ENCODE peak calls at places on chromosomes 12 and 14, in ten cellular contexts. E is sigmoid colon, G is breast epithelium, F is Peyer's patch, D is H54, W is upper lobe of left lung, X is GM12892, T is heart left ventricle, Z is ovary, L is HepG2. U is an unnamed sample.

GRCh38 chr12:10584415-10584814 is 29.0 kb downstream of the MAGOHB start:
- DNase-seq in E (no peak), G (no peak), F (no peak), D (no peak), W (no peak), X (no peak), T (no peak), Z (no peak), L (no peak), U (no peak)

GRCh38 chr12:12582895-12583303 is 20.2 kb upstream of the DUSP16 start:
- DNase-seq in E (no peak), G (no peak), F (no peak), D (no peak), W (peak; percentile 60), X (peak; percentile 41), T (no peak), Z (no peak), L (peak; percentile 71), U (no peak)

GRCh38 chr12:131786331-131786730 is 41.9 kb upstream of the MMP17 start:
- DNase-seq in E (no peak), G (no peak), F (peak; percentile 44), D (no peak), W (no peak), X (no peak), T (no peak), Z (no peak), L (no peak), U (no peak)

GRCh38 chr14:30966415-30967363 is 58.8 kb upstream of the AP4S1 start:
- DNase-seq in E (no peak), G (no peak), F (no peak), D (peak; percentile 34), W (no peak), X (no peak), T (no peak), Z (no peak), L (no peak), U (no peak)

GRCh38 chr12:117574655-117575054 is 213.2 kb upstream of the NOS1 start:
- DNase-seq in E (no peak), G (no peak), F (no peak), D (no peak), W (no peak), X (no peak), T (no peak), Z (no peak), L (no peak), U (no peak)

GRCh38 chr14:69999246-69999645 is 120.0 kb downstream of the SMOC1 start:
- DNase-seq in E (no peak), G (peak; percentile 56), F (no peak), D (peak; percentile 28), W (no peak), X (no peak), T (no peak), Z (no peak), L (no peak), U (no peak)

GRCh38 chr14:51873221-51873893 is 12.9 kb downstream of the GNG2 start:
- DNase-seq in E (no peak), G (no peak), F (no peak), D (peak; percentile 18), W (no peak), X (peak; percentile 23), T (no peak), Z (no peak), L (no peak), U (no peak)

GRCh38 chr12:28023156-28023887 is 50.8 kb upstream of the PTHLH start:
- DNase-seq in E (no peak), G (no peak), F (no peak), D (peak; percentile 30), W (no peak), X (no peak), T (no peak), Z (no peak), L (peak; percentile 20), U (no peak)

GRCh38 chr12:92002673-92003382 is 142.8 kb downstream of the BTG1 start:
- DNase-seq in E (no peak), G (no peak), F (no peak), D (no peak), W (no peak), X (no peak), T (no peak), Z (peak; percentile 10), L (peak; percentile 4), U (no peak)

GRCh38 chr14:79467837-79468236 is 743.5 kb downstream of the DIO2 start:
- DNase-seq in E (no peak), G (no peak), F (no peak), D (no peak), W (no peak), X (no peak), T (no peak), Z (no peak), L (no peak), U (no peak)

GRCh38 chr12:3770891-3771290 is 18.0 kb upstream of the CRACR2A start:
- DNase-seq in E (no peak), G (no peak), F (no peak), D (no peak), W (no peak), X (no peak), T (no peak), Z (no peak), L (no peak), U (no peak)

GRCh38 chr14:72851660-72852059 is 42.2 kb downstream of the DPF3 start:
- DNase-seq in E (no peak), G (no peak), F (no peak), D (no peak), W (no peak), X (no peak), T (no peak), Z (no peak), L (no peak), U (no peak)

GRCh38 chr14:35285168-35285990 is 6.8 kb upstream of the PSMA6 start:
- DNase-seq in E (no peak), G (no peak), F (no peak), D (no peak), W (peak; percentile 33), X (peak; percentile 39), T (no peak), Z (no peak), L (no peak), U (no peak)
- TF ChIP-seq POLR2A in E (no peak), G (no peak), F (no peak), D (no peak), W (no peak), X (no peak), T (no peak), Z (no peak), L (no peak), U (no peak)

GRCh38 chr14:74495356-74495755 is 1.8 kb downstream of the ISCA2 start:
- DNase-seq in E (no peak), G (no peak), F (no peak), D (no peak), W (no peak), X (no peak), T (no peak), Z (no peak), L (no peak), U (no peak)

GRCh38 chr14:74491952-74492351 is 1.2 kb downstream of the NPC2 start:
- DNase-seq in E (no peak), G (no peak), F (no peak), D (no peak), W (peak; percentile 42), X (no peak), T (no peak), Z (no peak), L (peak; percentile 60), U (no peak)

GRCh38 chr14:74488788-74489397 is 4.2 kb downstream of the NPC2 start:
- DNase-seq in E (no peak), G (no peak), F (no peak), D (peak; percentile 39), W (no peak), X (no peak), T (no peak), Z (no peak), L (no peak), U (no peak)

GRCh38 chr14:74493343-74494261 is at the start of gene ISCA2:
- DNase-seq in E (peak; percentile 100), G (peak; percentile 100), F (peak; percentile 100), D (peak; percentile 83), W (peak; percentile 100), X (peak; percentile 97), T (peak; percentile 100), Z (peak; percentile 99), L (peak; percentile 98), U (peak; percentile 99)

DNA sequence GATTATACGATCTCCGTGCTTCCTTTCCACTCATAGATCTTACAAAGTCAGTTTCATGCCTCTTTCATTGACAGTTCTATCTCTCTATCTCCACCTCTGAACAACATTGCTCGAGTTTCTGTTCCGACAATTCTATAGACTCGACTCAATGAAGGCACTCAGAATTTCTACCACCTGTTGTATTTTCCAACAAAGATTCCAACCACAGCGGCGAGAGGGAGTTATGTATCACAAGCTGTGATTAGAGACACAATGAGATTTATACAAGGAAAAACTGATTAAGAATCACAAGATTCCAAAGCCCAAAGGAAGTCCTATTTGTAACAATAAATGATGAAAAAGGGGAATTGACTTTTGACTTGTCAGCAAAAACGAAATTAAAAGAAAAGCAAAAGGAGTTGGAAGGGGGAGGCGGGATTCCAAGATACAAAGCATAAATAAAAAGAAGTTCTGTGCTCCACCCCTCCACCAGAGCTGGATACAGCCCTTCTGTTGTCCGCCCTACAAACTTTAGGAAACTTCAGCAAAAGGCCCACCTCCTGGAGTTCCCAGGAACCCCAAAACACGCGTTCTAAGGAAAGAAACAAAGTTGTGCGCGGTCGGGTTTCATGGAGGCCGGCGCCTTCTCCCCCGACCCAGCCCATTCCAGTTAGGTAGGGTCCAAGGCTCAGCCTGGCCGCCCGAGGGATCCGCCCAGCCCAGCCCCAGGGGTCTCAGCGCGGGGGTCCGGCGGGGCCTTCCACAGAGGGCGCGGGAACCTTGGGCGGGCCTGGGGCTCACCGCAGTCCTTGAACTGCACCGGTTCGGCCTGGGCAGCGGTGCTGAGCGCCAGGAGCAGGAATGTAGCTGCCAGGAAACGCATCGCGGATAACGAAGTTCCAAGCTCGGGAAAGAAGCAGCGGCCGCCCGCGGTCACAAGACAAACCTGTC is at the start of gene NPC2:
- DNase-seq in E (no peak), G (no peak), F (no peak), D (no peak), W (no peak), X (no peak), T (no peak), Z (no peak), L (no peak), U (no peak)
- TF ChIP-seq POLR2A in E (peak; percentile 55), G (peak; percentile 42), F (peak; percentile 63), D (peak; percentile 39), W (no peak), X (no peak), T (no peak), Z (peak; percentile 62), L (peak; percentile 81), U (peak; percentile 68)

DNA sequence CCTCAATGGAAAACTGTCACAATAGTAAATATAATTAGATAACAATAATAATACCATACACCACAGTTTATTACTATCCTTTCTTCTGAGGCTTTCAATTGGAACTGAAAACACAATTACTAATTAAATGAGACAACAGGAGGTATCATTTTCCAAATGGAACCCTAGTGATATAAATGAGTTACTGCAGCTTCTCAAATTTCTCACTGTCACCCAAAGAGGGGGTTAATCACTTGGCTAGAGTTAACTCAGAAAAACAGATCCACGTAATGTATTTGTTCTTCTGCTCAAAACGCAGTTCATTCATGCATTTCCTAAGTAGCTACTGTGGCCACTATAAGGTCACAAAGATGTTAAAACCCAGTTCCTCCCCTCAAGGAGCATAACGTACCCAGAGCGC is 120.9 kb upstream of the FOXN3 start:
- DNase-seq in E (no peak), G (no peak), F (no peak), D (no peak), W (no peak), X (no peak), T (no peak), Z (no peak), L (no peak), U (no peak)
- TF ChIP-seq POLR2A in E (no peak), G (no peak), F (no peak), D (no peak), W (no peak), X (no peak), T (no peak), Z (no peak), L (no peak), U (no peak)

GRCh38 chr12:104303538-104304151 is at the start of gene EID3:
- DNase-seq in E (peak; percentile 95), G (peak; percentile 86), F (peak; percentile 92), D (no peak), W (peak; percentile 92), X (peak; percentile 80), T (peak; percentile 93), Z (peak; percentile 89), L (no peak), U (peak; percentile 65)
- TF ChIP-seq POLR2A in E (no peak), G (no peak), F (no peak), D (no peak), W (no peak), X (peak; percentile 70), T (no peak), Z (no peak), L (no peak), U (peak; percentile 43)